ENCODE peak calls at places on chromosomes 12 and 14, in six cellular contexts. X is breast epithelium, H is upper lobe of left lung, W is suprapubic skin, E is GM23338, O is prostate gland. V is an unnamed sample.

GRCh38 chr12:12244341-12244740 is 22.5 kb downstream of the LRP6 start:
- DNase-seq in X (no peak), H (no peak), W (no peak), E (no peak), O (no peak), V (no peak)

GRCh38 chr12:53505086-53505485 is 2.2 kb downstream of the NPFF start:
- DNase-seq in X (no peak), H (no peak), W (no peak), E (no peak), O (no peak), V (no peak)

GRCh38 chr12:96258451-96258933 is 64.3 kb downstream of the ELK3 start:
- DNase-seq in X (no peak), H (no peak), W (no peak), E (peak; percentile 41), O (no peak), V (no peak)

GRCh38 chr12:138898-139534 is 72.4 kb downstream of the IQSEC3 start:
- DNase-seq in X (peak; percentile 18), H (no peak), W (no peak), E (peak; percentile 62), O (no peak), V (no peak)

GRCh38 chr14:79587194-79587593 is 624.1 kb downstream of the DIO2 start:
- DNase-seq in X (no peak), H (no peak), W (no peak), E (no peak), O (no peak), V (no peak)

GRCh38 chr12:45973526-45973925 is 16.8 kb downstream of the SCAF11 start:
- DNase-seq in X (no peak), H (no peak), W (no peak), E (no peak), O (no peak), V (no peak)

GRCh38 chr12:54029529-54030441 is 1.5 kb downstream of the HOXC6 start:
- DNase-seq in X (no peak), H (no peak), W (no peak), E (peak; percentile 64), O (no peak), V (no peak)

GRCh38 chr14:100106260-100106659 is 41.0 kb downstream of the EVL start:
- DNase-seq in X (no peak), H (no peak), W (no peak), E (no peak), O (no peak), V (no peak)

GRCh38 chr12:105574056-105574715 is 243.7 kb downstream of the C12orf75 start:
- DNase-seq in X (no peak), H (no peak), W (no peak), E (no peak), O (no peak), V (no peak)

GRCh38 chr12:14495326-14495725 is 72.4 kb downstream of the PLBD1 start:
- DNase-seq in X (no peak), H (no peak), W (no peak), E (no peak), O (no peak), V (no peak)

GRCh38 chr14:102029956-102030355 is 56.9 kb downstream of the HSP90AA1 start:
- DNase-seq in X (no peak), H (no peak), W (no peak), E (no peak), O (no peak), V (no peak)

GRCh38 chr14:79280400-79280670 is 931.0 kb downstream of the DIO2 start:
- DNase-seq in X (no peak), H (no peak), W (no peak), E (no peak), O (no peak), V (no peak)

GRCh38 chr14:75292886-75293285 is 14.3 kb downstream of the FOS start:
- DNase-seq in X (no peak), H (peak; percentile 10), W (peak; percentile 55), E (no peak), O (no peak), V (peak; percentile 6)

GRCh38 chr12:100141666-100141997 is 1.0 kb downstream of the BLTP3B start:
- DNase-seq in X (no peak), H (no peak), W (no peak), E (no peak), O (peak; percentile 20), V (no peak)

GRCh38 chr14:54291491-54292191 is 105.2 kb upstream of the CDKN3 start:
- DNase-seq in X (no peak), H (no peak), W (no peak), E (peak; percentile 24), O (no peak), V (no peak)

GRCh38 chr12:117985182-117985581 is 16.4 kb upstream of the KSR2 start:
- DNase-seq in X (no peak), H (no peak), W (no peak), E (no peak), O (no peak), V (no peak)

GRCh38 chr14:72643317-72643801 is 250.5 kb downstream of the DPF3 start:
- DNase-seq in X (peak; percentile 21), H (no peak), W (no peak), E (no peak), O (no peak), V (no peak)

GRCh38 chr12:2248087-2248900 is 195.5 kb downstream of the CACNA1C start:
- DNase-seq in X (no peak), H (no peak), W (no peak), E (no peak), O (no peak), V (peak; percentile 23)
- TF ChIP-seq POLR2AphosphoS5 in X (no peak), H (no peak), W (no peak), E (no peak), O (no peak), V (peak; percentile 64)

GRCh38 chr12:49881400-49882247 is 22.1 kb downstream of the FAIM2 start:
- DNase-seq in X (no peak), H (no peak), W (peak; percentile 66), E (no peak), O (no peak), V (no peak)

GRCh38 chr12:49882248-49882850 is 21.4 kb downstream of the FAIM2 start:
- DNase-seq in X (no peak), H (no peak), W (no peak), E (no peak), O (no peak), V (no peak)

GRCh38 chr12:49883065-49883464 is 20.6 kb downstream of the FAIM2 start:
- DNase-seq in X (no peak), H (no peak), W (no peak), E (peak; percentile 58), O (no peak), V (no peak)

GRCh38 chr12:49878021-49878420 is 25.7 kb downstream of the FAIM2 start:
- DNase-seq in X (no peak), H (no peak), W (no peak), E (no peak), O (no peak), V (no peak)

GRCh38 chr12:49880756-49881390 is 22.8 kb downstream of the FAIM2 start:
- DNase-seq in X (no peak), H (no peak), W (peak; percentile 52), E (no peak), O (no peak), V (no peak)
- H3K27me3 ChIP-seq in X (no peaks in the 10 kb centered on the region), H (no peaks in the 10 kb centered on the region), W (no peaks in the 10 kb centered on the region), E (no peaks in the 10 kb centered on the region), O (no peaks in the 10 kb centered on the region), V (no peaks in the 10 kb centered on the region)

DNA sequence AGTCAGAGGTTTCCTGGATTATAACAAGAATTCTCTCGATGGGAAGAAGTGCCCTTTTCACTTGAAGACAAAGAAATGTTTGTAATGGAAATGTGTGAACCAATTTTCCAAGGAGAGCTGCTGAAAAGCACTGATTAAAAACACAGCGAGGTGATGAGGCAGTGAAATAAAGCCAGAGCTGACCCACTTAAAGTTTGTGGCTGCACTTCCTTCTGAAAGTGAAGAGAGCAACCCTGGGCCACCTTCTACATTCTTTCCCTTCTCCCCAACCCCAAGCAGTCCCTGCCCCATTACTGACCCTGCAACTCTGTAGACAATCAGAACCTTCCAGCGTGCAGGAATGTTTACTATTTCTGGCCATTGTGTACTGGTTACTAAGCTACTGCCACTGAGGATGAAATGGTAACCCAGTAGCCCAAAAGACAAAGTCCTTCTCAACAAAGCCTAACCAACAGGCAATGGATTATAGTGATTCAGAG is 174.0 kb downstream of the TTC7B start:
- DNase-seq in X (no peak), H (no peak), W (no peak), E (peak; percentile 84), O (no peak), V (no peak)
- TF ChIP-seq POLR2AphosphoS5 in X (no peak), H (no peak), W (no peak), E (no peak), O (peak; percentile 14), V (no peak)

DNA sequence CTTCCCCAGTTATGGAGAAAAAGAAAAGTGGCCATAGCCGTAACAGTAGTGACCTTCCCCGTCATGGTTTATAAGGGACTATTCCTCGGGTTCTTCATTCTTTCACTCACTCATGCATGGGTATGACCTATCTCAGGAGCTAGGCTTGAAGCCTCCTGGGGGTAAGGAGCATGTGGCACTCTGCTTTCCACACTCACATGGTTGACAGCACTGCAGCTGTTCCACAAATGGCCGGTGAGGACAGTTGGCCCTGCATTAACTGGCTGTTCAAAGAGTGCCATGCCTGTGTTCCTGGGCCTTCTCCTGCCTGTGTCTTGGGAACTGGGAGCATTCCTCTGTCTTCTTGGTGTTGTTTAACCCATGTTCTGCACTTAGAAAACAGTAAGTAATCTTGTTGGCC is 66.2 kb upstream of the PNMA1 start:
- DNase-seq in X (no peak), H (no peak), W (no peak), E (no peak), O (no peak), V (no peak)
- H3K27me3 ChIP-seq in X (no peaks in the 10 kb centered on the region), H (no peaks in the 10 kb centered on the region), W (no peaks in the 10 kb centered on the region), E (peaks cover 53% of the 10 kb centered on the region), O (no peaks in the 10 kb centered on the region), V (no peaks in the 10 kb centered on the region)

DNA sequence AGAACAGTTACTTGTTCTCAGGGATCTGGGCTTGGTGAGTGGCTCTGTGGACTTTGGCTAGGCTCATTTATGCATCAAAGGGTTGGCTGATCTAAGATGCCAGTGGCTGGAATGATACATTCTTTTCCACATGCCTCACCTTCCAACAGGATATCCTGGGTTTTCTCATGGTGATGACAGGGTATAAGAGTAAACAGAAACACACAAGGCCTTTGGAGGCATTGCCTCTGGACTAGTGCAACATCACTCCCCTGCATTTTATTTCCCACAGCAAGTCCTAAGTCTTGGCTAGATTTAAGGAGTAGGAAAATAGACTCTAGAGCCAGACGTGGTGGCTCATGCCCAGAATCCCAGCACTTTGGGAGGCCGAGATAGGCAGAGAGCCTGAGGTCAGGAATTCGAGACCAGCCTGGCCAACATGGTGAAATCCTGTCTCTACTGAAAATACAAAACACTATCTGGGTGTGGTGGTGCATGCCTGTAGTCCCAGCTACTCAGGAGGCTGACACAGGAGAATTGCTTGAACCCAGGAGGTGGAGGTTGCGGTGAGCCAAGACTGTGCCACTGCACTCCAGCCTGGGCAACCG is 47.9 kb downstream of the RPH3A start:
- DNase-seq in X (no peak), H (no peak), W (peak; percentile 37), E (peak; percentile 55), O (no peak), V (no peak)
- TF ChIP-seq POLR2AphosphoS5 in X (no peak), H (no peak), W (no peak), E (no peak), O (no peak), V (no peak)